ENCODE peak calls at places on chromosomes 5 and 9, in nine cellular contexts. A, C, S, K, Z, E, I, N and J are unnamed samples.

GRCh38 chr5:96572864-96573512 is 89.2 kb upstream of the CAST start:
- DNase-seq in A (peak; percentile 94), C (no peak), S (no peak), K (no peak), Z (no peak), E (no peak), I (no peak), N (no peak), J (no peak)

GRCh38 chr5:84568171-84568570 is 183.5 kb upstream of the EDIL3 start:
- DNase-seq in A (no peak), C (no peak), S (no peak), K (no peak), Z (no peak), E (no peak), I (no peak), N (no peak), J (no peak)

GRCh38 chr5:1910081-1910760 is 27.5 kb upstream of the IRX4 start:
- DNase-seq in A (no peak), C (no peak), S (no peak), K (no peak), Z (no peak), E (no peak), I (no peak), N (no peak), J (no peak)

GRCh38 chr9:135561391-135562234 is at the start of gene PAEP:
- DNase-seq in A (no peak), C (no peak), S (no peak), K (no peak), Z (no peak), E (no peak), I (no peak), N (no peak), J (no peak)

GRCh38 chr5:141686648-141687416 is 4.8 kb upstream of the ARAP3 start:
- DNase-seq in A (no peak), C (no peak), S (no peak), K (no peak), Z (no peak), E (no peak), I (no peak), N (no peak), J (no peak)

GRCh38 chr5:102312586-102312985 is 16.5 kb upstream of the SLCO4C1 start:
- DNase-seq in A (peak; percentile 0), C (no peak), S (no peak), K (no peak), Z (no peak), E (no peak), I (peak; percentile 54), N (no peak), J (no peak)

GRCh38 chr9:78304357-78304756 is 7.4 kb downstream of the PSAT1 start:
- DNase-seq in A (no peak), C (no peak), S (no peak), K (no peak), Z (no peak), E (no peak), I (no peak), N (no peak), J (no peak)

GRCh38 chr9:97615439-97616072 is 17.6 kb downstream of the TSTD2 start:
- DNase-seq in A (peak; percentile 78), C (peak; percentile 38), S (peak; percentile 42), K (peak; percentile 38), Z (peak; percentile 85), E (peak; percentile 83), I (peak; percentile 61), N (peak; percentile 76), J (peak; percentile 53)

GRCh38 chr5:1213508-1214162 is 11.5 kb upstream of the SLC6A18 start:
- DNase-seq in A (no peak), C (no peak), S (no peak), K (no peak), Z (no peak), E (no peak), I (no peak), N (no peak), J (no peak)

GRCh38 chr9:36828574-36829141 is 205.4 kb downstream of the PAX5 start:
- DNase-seq in A (no peak), C (no peak), S (no peak), K (no peak), Z (no peak), E (no peak), I (no peak), N (peak; percentile 35), J (peak; percentile 29)

GRCh38 chr5:73434921-73435320 is 13.7 kb downstream of the FOXD1 start:
- DNase-seq in A (no peak), C (no peak), S (no peak), K (no peak), Z (no peak), E (no peak), I (no peak), N (no peak), J (no peak)

GRCh38 chr9:132200706-132201105 is 38.8 kb downstream of the NTNG2 start:
- DNase-seq in A (no peak), C (no peak), S (no peak), K (no peak), Z (no peak), E (no peak), I (no peak), N (no peak), J (no peak)

GRCh38 chr5:16733597-16733996 is 116.8 kb upstream of the RETREG1 start:
- DNase-seq in A (no peak), C (no peak), S (no peak), K (no peak), Z (no peak), E (no peak), I (no peak), N (no peak), J (no peak)

GRCh38 chr5:90909945-90910344 is 351.3 kb downstream of the ADGRV1 start:
- DNase-seq in A (no peak), C (no peak), S (no peak), K (no peak), Z (no peak), E (no peak), I (no peak), N (no peak), J (no peak)